ENCODE peak calls at places on chromosomes 16 and 17, in four cellular contexts. V, E, S and Q are unnamed samples.

GRCh38 chr17:17098426-17099035 is 56.3 kb downstream of the MPRIP start:
- DNase-seq in V (peak), E (no peak), S (no peak), Q (no peak)

GRCh38 chr16:21194771-21195301 is 16.5 kb downstream of the ZP2 start:
- DNase-seq in V (peak), E (no peak), S (peak), Q (no peak)

GRCh38 chr16:2285731-2286191 is 17.8 kb upstream of the RNPS1 start:
- DNase-seq in V (no peak), E (no peak), S (no peak), Q (no peak)

GRCh38 chr16:2912330-2913199 is 834 bp downstream of the FLYWCH1 start:
- DNase-seq in V (peak), E (no peak), S (peak), Q (peak)

GRCh38 chr17:60170835-60171752 is 21.3 kb downstream of the CA4 start:
- DNase-seq in V (no peak), E (no peak), S (no peak), Q (no peak)

GRCh38 chr17:80694992-80695912 is 150.6 kb downstream of the RPTOR start:
- DNase-seq in V (no peak), E (no peak), S (no peak), Q (no peak)

GRCh38 chr17:82246365-82247174 is 17.7 kb downstream of the SLC16A3 start:
- DNase-seq in V (peak), E (no peak), S (no peak), Q (peak)

GRCh38 chr17:74212913-74213791 is at the start of gene TTYH2:
- DNase-seq in V (peak), E (peak), S (peak), Q (peak)

GRCh38 chr16:77191259-77191969 is 424 bp downstream of the MON1B start:
- DNase-seq in V (peak), E (no peak), S (no peak), Q (peak)

GRCh38 chr17:77475012-77475976 is 334.5 kb downstream of the SEC14L1 start:
- DNase-seq in V (peak), E (peak), S (no peak), Q (no peak)

GRCh38 chr17:81453712-81454111 is 58.5 kb downstream of the BAHCC1 start:
- DNase-seq in V (no peak), E (no peak), S (no peak), Q (no peak)

GRCh38 chr17:74770498-74771318 is 5.4 kb downstream of the NAT9 start:
- DNase-seq in V (peak), E (no peak), S (peak), Q (peak)

GRCh38 chr16:4675864-4676786 is 17.2 kb upstream of the NUDT16L1 start:
- DNase-seq in V (no peak), E (no peak), S (no peak), Q (no peak)

GRCh38 chr17:20109121-20109520 is 100.0 kb downstream of the SPECC1 start:
- DNase-seq in V (no peak), E (no peak), S (no peak), Q (no peak)

GRCh38 chr17:27980035-27980434 is 62.4 kb upstream of the NLK start:
- DNase-seq in V (peak), E (peak), S (no peak), Q (peak)

GRCh38 chr17:40530988-40531971 is 29.9 kb upstream of the TNS4 start:
- DNase-seq in V (no peak), E (no peak), S (peak), Q (no peak)

GRCh38 chr17:8117980-8118768 is at the start of gene ALOXE3:
- DNase-seq in V (peak), E (no peak), S (no peak), Q (peak)

GRCh38 chr17:42025191-42025579 is 5.3 kb downstream of the NKIRAS2 start:
- DNase-seq in V (no peak), E (no peak), S (no peak), Q (no peak)

GRCh38 chr16:61263400-61263799 is 772.8 kb downstream of the CDH8 start:
- DNase-seq in V (no peak), E (no peak), S (no peak), Q (no peak)

GRCh38 chr16:86075839-86076440 is 177.0 kb downstream of the IRF8 start:
- DNase-seq in V (no peak), E (no peak), S (no peak), Q (no peak)

GRCh38 chr17:80034977-80035686 is 540 bp downstream of the TBC1D16 start:
- DNase-seq in V (peak), E (no peak), S (peak), Q (peak)

GRCh38 chr17:235831-236640 is 54.6 kb upstream of the DOC2B start:
- DNase-seq in V (no peak), E (no peak), S (no peak), Q (no peak)

GRCh38 chr17:75153854-75154194 is 488 bp downstream of the JPT1 start:
- DNase-seq in V (no peak), E (no peak), S (peak), Q (no peak)

GRCh38 chr16:56072096-56072495 is 119.2 kb upstream of the GNAO1 start:
- DNase-seq in V (no peak), E (no peak), S (no peak), Q (no peak)

GRCh38 chr16:19119564-19119963 is 5.8 kb downstream of the ITPRIPL2 start:
- DNase-seq in V (peak), E (peak), S (no peak), Q (peak)

GRCh38 chr16:49537924-49538455 is 164.4 kb downstream of the C16orf78 start:
- DNase-seq in V (no peak), E (no peak), S (no peak), Q (no peak)

GRCh38 chr17:76645481-76645880 is 1.9 kb upstream of the ST6GALNAC1 start:
- DNase-seq in V (no peak), E (no peak), S (no peak), Q (no peak)

GRCh38 chr17:9878791-9879525 is 26.1 kb downstream of the RCVRN start:
- DNase-seq in V (no peak), E (no peak), S (no peak), Q (peak)

GRCh38 chr17:45127583-45128300 is 4.6 kb downstream of the PLCD3 start:
- DNase-seq in V (peak), E (no peak), S (no peak), Q (no peak)

GRCh38 chr17:32141690-32142037 is 638 bp upstream of the RHOT1 start:
- DNase-seq in V (no peak), E (no peak), S (no peak), Q (no peak)

GRCh38 chr17:45973099-45973838 is 25.8 kb upstream of the STH start:
- DNase-seq in V (no peak), E (no peak), S (no peak), Q (no peak)

GRCh38 chr17:72590882-72591499 is 470.2 kb downstream of the SOX9 start:
- DNase-seq in V (no peak), E (no peak), S (no peak), Q (no peak)

GRCh38 chr17:41544497-41544896 is 16.4 kb upstream of the KRT19 start:
- DNase-seq in V (peak), E (no peak), S (no peak), Q (no peak)

GRCh38 chr16:782766-783403 is 5.3 kb downstream of the RPUSD1 start:
- DNase-seq in V (no peak), E (no peak), S (no peak), Q (peak)

GRCh38 chr17:70184207-70184606 is 14.9 kb downstream of the KCNJ2 start:
- DNase-seq in V (no peak), E (no peak), S (no peak), Q (no peak)

DNA sequence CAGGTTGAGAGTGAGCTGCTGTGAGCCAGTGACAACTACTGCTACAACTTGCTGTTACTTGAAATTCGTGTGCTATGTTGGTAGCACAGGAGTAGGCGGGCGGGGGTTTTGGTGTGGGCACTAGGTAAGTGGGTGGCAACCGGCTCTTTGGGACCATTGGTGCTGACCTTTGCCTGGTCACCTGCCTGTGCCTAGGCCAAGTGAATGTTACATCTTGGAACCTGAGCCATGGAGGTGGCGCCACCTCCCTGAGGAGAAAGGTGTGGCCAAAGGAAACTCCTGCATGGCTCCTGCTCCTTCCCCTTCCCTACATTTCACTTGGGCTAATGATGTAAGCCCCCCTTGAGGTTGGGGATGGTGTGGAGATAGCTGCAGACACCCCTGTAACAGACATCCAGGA is 25.4 kb upstream of the ARHGAP23 start:
- DNase-seq in V (no peak), E (no peak), S (no peak), Q (no peak)
- TF ChIP-seq CTCF in V (no peak), E (peak), S (no peak), Q (no peak)

GRCh38 chr16:84116720-84117481 is at the start of gene MBTPS1:
- DNase-seq in V (peak), E (peak), S (peak), Q (peak)
- TF ChIP-seq CTCF in V (no peak), E (no peak), S (no peak), Q (peak)

GRCh38 chr17:67461228-67461780 is 84.2 kb downstream of the PITPNC1 start:
- DNase-seq in V (no peak), E (no peak), S (no peak), Q (no peak)
- TF ChIP-seq CTCF in V (no peak), E (no peak), S (no peak), Q (no peak)

GRCh38 chr17:48051706-48052486 is 3.7 kb downstream of the NFE2L1 start:
- DNase-seq in V (peak), E (peak), S (no peak), Q (peak)
- TF ChIP-seq CTCF in V (peak), E (peak), S (no peak), Q (no peak)